ENCODE peak calls at places on chromosomes 3 and 15, in nine cellular contexts. C is brain microvascular endothelial cell, Y is GM18507, I is fibroblast of the conjunctiva, P is 8988T, J is A172, B is EL, R is HTR-8/SVneo, D is GM13976. T is an unnamed sample.

GRCh38 chr3:86624192-86624591 is 366.8 kb downstream of the VGLL3 start:
- DNase-seq in B (no peak), C (no peak), I (no peak), D (no peak), R (no peak), P (no peak), J (no peak), Y (no peak), T (no peak)

GRCh38 chr3:113079532-113079931 is 88.7 kb downstream of the GTPBP8 start:
- DNase-seq in P (no peak), C (no peak), I (no peak), D (peak; percentile 22), B (no peak), R (no peak), J (no peak), Y (peak; percentile 18), T (no peak)

GRCh38 chr3:141454906-141455602 is 31.8 kb upstream of the RASA2 start:
- DNase-seq in P (peak; percentile 59), J (peak; percentile 86), Y (peak; percentile 72), R (peak; percentile 88), D (peak; percentile 87), I (peak; percentile 78), B (peak; percentile 86), C (peak; percentile 80), T (no peak)

GRCh38 chr15:49901867-49902775 is 216.9 kb downstream of the ATP8B4 start:
- DNase-seq in I (peak; percentile 67), R (no peak), C (peak; percentile 34), J (no peak), D (no peak), Y (no peak), P (no peak), B (peak; percentile 33), T (no peak)

GRCh38 chr15:73751896-73752816 is 995 bp downstream of the INSYN1 start:
- DNase-seq in P (peak; percentile 41), D (no peak), R (peak; percentile 41), B (no peak), C (no peak), Y (no peak), J (no peak), I (no peak), T (no peak)

GRCh38 chr15:80619677-80620076 is 75.4 kb upstream of the ABHD17C start:
- DNase-seq in C (no peak), D (no peak), I (no peak), Y (no peak), R (no peak), B (peak; percentile 23), J (peak; percentile 5), P (no peak), T (no peak)

GRCh38 chr3:7238565-7239295 is 377.8 kb downstream of the GRM7 start:
- DNase-seq in B (no peak), P (no peak), J (no peak), I (no peak), R (no peak), D (no peak), C (no peak), Y (no peak), T (no peak)

GRCh38 chr3:52848617-52849016 is 13.8 kb upstream of the MUSTN1 start:
- DNase-seq in D (no peak), P (no peak), I (peak; percentile 39), C (peak; percentile 73), Y (no peak), B (peak; percentile 67), R (no peak), J (peak; percentile 42), T (no peak)

GRCh38 chr3:165643433-165643824 is 193.8 kb downstream of the BCHE start:
- DNase-seq in R (peak; percentile 11), P (no peak), D (no peak), I (no peak), Y (no peak), C (peak; percentile 67), B (peak; percentile 75), J (peak; percentile 59), T (no peak)

GRCh38 chr3:194967126-194968117 is 281.7 kb downstream of the FAM43A start:
- DNase-seq in C (no peak), Y (no peak), I (no peak), D (peak; percentile 2), J (no peak), B (no peak), P (no peak), R (no peak), T (no peak)

GRCh38 chr15:99669250-99669649 is 64.0 kb downstream of the LYSMD4 start:
- DNase-seq in C (no peak), B (no peak), D (no peak), Y (no peak), J (no peak), R (no peak), I (no peak), P (no peak), T (no peak)

GRCh38 chr3:126926684-126927404 is 56.1 kb upstream of the PLXNA1 start:
- DNase-seq in I (peak; percentile 65), B (peak; percentile 83), P (no peak), J (peak; percentile 89), D (no peak), C (peak; percentile 85), Y (no peak), R (no peak), T (no peak)

GRCh38 chr15:31302029-31302657 is 24.5 kb upstream of the KLF13 start:
- DNase-seq in I (no peak), R (no peak), P (no peak), Y (no peak), B (no peak), C (no peak), D (no peak), J (no peak), T (peak; percentile 43)

GRCh38 chr3:155500429-155500828 is 206.9 kb upstream of the STRIT1 start:
- DNase-seq in Y (no peak), D (no peak), C (no peak), I (no peak), J (no peak), R (no peak), B (no peak), P (no peak), T (no peak)

GRCh38 chr3:52402101-52402521 is 42.8 kb downstream of the SEMA3G start:
- DNase-seq in I (no peak), Y (no peak), P (no peak), D (no peak), J (no peak), B (no peak), R (no peak), C (no peak), T (no peak)

GRCh38 chr3:8488436-8488835 is 13.2 kb upstream of the LMCD1 start:
- DNase-seq in C (no peak), P (no peak), R (no peak), I (no peak), D (no peak), J (no peak), Y (no peak), B (no peak), T (no peak)

GRCh38 chr15:87365221-87365620 is 891.3 kb downstream of the NTRK3 start:
- DNase-seq in Y (no peak), J (peak; percentile 78), D (no peak), C (peak; percentile 55), B (peak; percentile 86), R (peak; percentile 48), I (peak; percentile 36), P (no peak), T (no peak)

GRCh38 chr15:64536244-64536836 is 76.0 kb downstream of the ZNF609 start:
- DNase-seq in B (peak; percentile 87), P (peak; percentile 24), J (peak; percentile 80), C (peak; percentile 84), D (no peak), I (peak; percentile 18), R (peak; percentile 69), Y (no peak), T (no peak)

GRCh38 chr3:22115581-22115980 is 364.6 kb upstream of the ZNF385D start:
- DNase-seq in B (peak; percentile 24), Y (no peak), I (no peak), R (no peak), D (no peak), C (peak; percentile 27), P (no peak), J (no peak), T (no peak)

GRCh38 chr3:13853978-13854296 is 25.9 kb downstream of the WNT7A start:
- DNase-seq in J (peak; percentile 91), I (no peak), R (no peak), B (no peak), D (no peak), P (peak; percentile 94), C (no peak), Y (no peak), T (no peak)

GRCh38 chr3:61707492-61707891 is 146.1 kb downstream of the PTPRG start:
- DNase-seq in C (no peak), R (no peak), B (no peak), D (no peak), P (no peak), Y (no peak), I (no peak), J (no peak), T (no peak)

GRCh38 chr3:7506606-7507180 is 645.8 kb downstream of the GRM7 start:
- DNase-seq in P (no peak), J (no peak), I (no peak), R (no peak), C (no peak), Y (no peak), B (no peak), D (no peak), T (no peak)

GRCh38 chr3:135895106-135895733 is 70.3 kb upstream of the PPP2R3A start:
- DNase-seq in D (peak; percentile 40), B (peak; percentile 78), C (peak; percentile 70), J (peak; percentile 83), R (peak; percentile 52), Y (peak; percentile 18), P (no peak), I (peak; percentile 73), T (peak; percentile 48)

GRCh38 chr3:129032716-129033115 is 27.9 kb upstream of the GP9 start:
- DNase-seq in R (no peak), P (no peak), J (no peak), C (no peak), I (no peak), B (no peak), D (no peak), Y (no peak), T (no peak)

GRCh38 chr3:45816544-45816943 is 20.2 kb upstream of the SLC6A20 start:
- DNase-seq in Y (no peak), C (no peak), R (no peak), D (no peak), I (no peak), P (no peak), B (peak; percentile 65), J (peak; percentile 14), T (peak; percentile 31)

GRCh38 chr15:82768414-82769081 is 37.3 kb downstream of the FSD2 start:
- DNase-seq in P (no peak), J (peak; percentile 22), B (peak; percentile 23), D (no peak), I (no peak), C (peak; percentile 20), Y (no peak), R (peak; percentile 39), T (no peak)

GRCh38 chr3:171142985-171143384 is 116.5 kb upstream of the SLC2A2 start:
- DNase-seq in P (no peak), J (peak; percentile 33), R (no peak), C (peak; percentile 59), Y (no peak), D (no peak), I (peak; percentile 23), B (no peak), T (peak; percentile 31)

GRCh38 chr3:64332461-64333350 is 107.4 kb upstream of the PRICKLE2 start:
- DNase-seq in I (no peak), B (peak; percentile 48), D (no peak), J (no peak), Y (no peak), R (no peak), P (no peak), C (no peak), T (no peak)

GRCh38 chr3:42024578-42025387 is 62.9 kb upstream of the ULK4 start:
- DNase-seq in P (no peak), Y (no peak), C (no peak), R (no peak), B (no peak), I (no peak), D (no peak), J (no peak), T (no peak)

GRCh38 chr15:90716317-90716975 is 700 bp upstream of the BLM start:
- DNase-seq in B (peak; percentile 14), R (no peak), J (peak; percentile 23), D (no peak), I (no peak), C (no peak), P (no peak), Y (no peak), T (no peak)

GRCh38 chr3:110243081-110243480 is 828.5 kb upstream of the NECTIN3 start:
- DNase-seq in Y (no peak), J (no peak), D (no peak), B (peak; percentile 24), C (peak; percentile 40), I (peak; percentile 61), P (no peak), R (no peak), T (no peak)

T was measured in breast epithelium.